ENCODE peak calls at places on chromosomes 12 and 14, in ten cellular contexts. S, N, P, J, W, Z, T, L, Y and D are unnamed samples.

GRCh38 chr14:29925736-29926135 is 1.9 kb downstream of the PRKD1 start:
- DNase-seq in S (peak), N (no peak), P (no peak), J (no peak), W (no peak), Z (no peak), T (no peak), L (no peak), Y (no peak), D (no peak)

GRCh38 chr14:49953196-49953595 is 60.3 kb downstream of the ARF6 start:
- DNase-seq in S (no peak), N (no peak), P (no peak), J (no peak), W (no peak), Z (no peak), T (no peak), L (peak), Y (no peak), D (no peak)

GRCh38 chr14:48937796-48938195 is 648.4 kb downstream of the RPS29 start:
- DNase-seq in S (peak), N (no peak), P (no peak), J (no peak), W (no peak), Z (no peak), T (no peak), L (no peak), Y (no peak), D (no peak)

GRCh38 chr12:130350715-130351114 is 13.0 kb downstream of the PIWIL1 start:
- DNase-seq in S (no peak), N (no peak), P (no peak), J (no peak), W (no peak), Z (no peak), T (no peak), L (no peak), Y (no peak), D (no peak)

GRCh38 chr12:26000883-26001282 is 42.4 kb downstream of the RASSF8 start:
- DNase-seq in S (no peak), N (no peak), P (no peak), J (no peak), W (no peak), Z (no peak), T (no peak), L (no peak), Y (no peak), D (no peak)

GRCh38 chr12:460301-461230 is 827 bp downstream of the B4GALNT3 start:
- DNase-seq in S (no peak), N (peak), P (peak), J (peak), W (no peak), Z (no peak), T (peak), L (no peak), Y (no peak), D (no peak)

GRCh38 chr14:73663548-73664212 is 18.9 kb downstream of the DNAL1 start:
- DNase-seq in S (no peak), N (no peak), P (no peak), J (no peak), W (no peak), Z (no peak), T (no peak), L (peak), Y (no peak), D (no peak)

GRCh38 chr12:45615268-45615667 is 114.2 kb upstream of the ARID2 start:
- DNase-seq in S (peak), N (no peak), P (no peak), J (no peak), W (peak), Z (no peak), T (no peak), L (peak), Y (no peak), D (no peak)

GRCh38 chr12:23039834-23040233 is 414.9 kb downstream of the ETNK1 start:
- DNase-seq in S (peak), N (no peak), P (no peak), J (no peak), W (no peak), Z (no peak), T (no peak), L (no peak), Y (no peak), D (no peak)

GRCh38 chr12:63849641-63850040 is 5.1 kb downstream of the SRGAP1 start:
- DNase-seq in S (no peak), N (no peak), P (no peak), J (no peak), W (no peak), Z (no peak), T (no peak), L (no peak), Y (peak), D (no peak)

GRCh38 chr12:119181944-119182343 is 3.2 kb downstream of the HSPB8 start:
- DNase-seq in S (no peak), N (no peak), P (no peak), J (no peak), W (no peak), Z (no peak), T (no peak), L (no peak), Y (no peak), D (no peak)

GRCh38 chr12:88839486-88839885 is 259.2 kb upstream of the KITLG start:
- DNase-seq in S (no peak), N (no peak), P (no peak), J (no peak), W (no peak), Z (no peak), T (no peak), L (no peak), Y (no peak), D (no peak)

GRCh38 chr12:85821759-85822158 is 14.4 kb downstream of the RASSF9 start:
- DNase-seq in S (no peak), N (no peak), P (no peak), J (no peak), W (no peak), Z (no peak), T (no peak), L (peak), Y (no peak), D (no peak)

GRCh38 chr12:98980508-98980907 is 335.4 kb downstream of the APAF1 start:
- DNase-seq in S (no peak), N (no peak), P (no peak), J (no peak), W (no peak), Z (no peak), T (no peak), L (no peak), Y (no peak), D (no peak)

GRCh38 chr12:14367097-14367661 is 1.7 kb downstream of the ATF7IP start:
- DNase-seq in S (peak), N (no peak), P (no peak), J (no peak), W (no peak), Z (no peak), T (no peak), L (peak), Y (no peak), D (no peak)

GRCh38 chr12:117850048-117850447 is 118.7 kb downstream of the KSR2 start:
- DNase-seq in S (peak), N (no peak), P (no peak), J (peak), W (peak), Z (peak), T (peak), L (no peak), Y (no peak), D (no peak)

GRCh38 chr12:9756756-9757155 is 3.9 kb downstream of the CD69 start:
- DNase-seq in S (no peak), N (no peak), P (no peak), J (no peak), W (no peak), Z (no peak), T (no peak), L (no peak), Y (no peak), D (no peak)

GRCh38 chr12:124686001-124686884 is 118.8 kb upstream of the NCOR2 start:
- DNase-seq in S (peak), N (peak), P (no peak), J (no peak), W (peak), Z (no peak), T (no peak), L (no peak), Y (no peak), D (no peak)

GRCh38 chr12:100447405-100447804 is 26.3 kb upstream of the NR1H4 start:
- DNase-seq in S (no peak), N (no peak), P (no peak), J (no peak), W (no peak), Z (no peak), T (no peak), L (no peak), Y (no peak), D (no peak)

GRCh38 chr12:6341439-6342139 is at the start of gene TNFRSF1A:
- DNase-seq in S (peak), N (peak), P (peak), J (peak), W (peak), Z (no peak), T (peak), L (peak), Y (no peak), D (peak)

GRCh38 chr14:66831190-66831589 is 323.2 kb downstream of the GPHN start:
- DNase-seq in S (no peak), N (no peak), P (no peak), J (no peak), W (no peak), Z (no peak), T (no peak), L (no peak), Y (no peak), D (no peak)

GRCh38 chr12:12206776-12207388 is 60.0 kb downstream of the LRP6 start:
- DNase-seq in S (no peak), N (no peak), P (no peak), J (no peak), W (no peak), Z (no peak), T (no peak), L (no peak), Y (no peak), D (no peak)

GRCh38 chr12:85825751-85826150 is 10.5 kb downstream of the RASSF9 start:
- DNase-seq in S (no peak), N (no peak), P (no peak), J (no peak), W (no peak), Z (no peak), T (no peak), L (no peak), Y (no peak), D (no peak)

GRCh38 chr14:67704484-67705089 is 2.9 kb downstream of the RDH12 start:
- DNase-seq in S (peak), N (no peak), P (no peak), J (peak), W (peak), Z (peak), T (peak), L (peak), Y (no peak), D (peak)

GRCh38 chr12:11901687-11902524 is 168.8 kb upstream of the BCL2L14 start:
- DNase-seq in S (no peak), N (no peak), P (no peak), J (peak), W (no peak), Z (no peak), T (no peak), L (no peak), Y (no peak), D (no peak)

GRCh38 chr12:91606662-91607377 is 424.2 kb upstream of the DCN start:
- DNase-seq in S (no peak), N (no peak), P (no peak), J (no peak), W (no peak), Z (no peak), T (no peak), L (no peak), Y (no peak), D (no peak)

GRCh38 chr12:16599081-16599480 is 6.9 kb downstream of the LMO3 start:
- DNase-seq in S (no peak), N (no peak), P (no peak), J (peak), W (no peak), Z (no peak), T (no peak), L (no peak), Y (no peak), D (no peak)

DNA sequence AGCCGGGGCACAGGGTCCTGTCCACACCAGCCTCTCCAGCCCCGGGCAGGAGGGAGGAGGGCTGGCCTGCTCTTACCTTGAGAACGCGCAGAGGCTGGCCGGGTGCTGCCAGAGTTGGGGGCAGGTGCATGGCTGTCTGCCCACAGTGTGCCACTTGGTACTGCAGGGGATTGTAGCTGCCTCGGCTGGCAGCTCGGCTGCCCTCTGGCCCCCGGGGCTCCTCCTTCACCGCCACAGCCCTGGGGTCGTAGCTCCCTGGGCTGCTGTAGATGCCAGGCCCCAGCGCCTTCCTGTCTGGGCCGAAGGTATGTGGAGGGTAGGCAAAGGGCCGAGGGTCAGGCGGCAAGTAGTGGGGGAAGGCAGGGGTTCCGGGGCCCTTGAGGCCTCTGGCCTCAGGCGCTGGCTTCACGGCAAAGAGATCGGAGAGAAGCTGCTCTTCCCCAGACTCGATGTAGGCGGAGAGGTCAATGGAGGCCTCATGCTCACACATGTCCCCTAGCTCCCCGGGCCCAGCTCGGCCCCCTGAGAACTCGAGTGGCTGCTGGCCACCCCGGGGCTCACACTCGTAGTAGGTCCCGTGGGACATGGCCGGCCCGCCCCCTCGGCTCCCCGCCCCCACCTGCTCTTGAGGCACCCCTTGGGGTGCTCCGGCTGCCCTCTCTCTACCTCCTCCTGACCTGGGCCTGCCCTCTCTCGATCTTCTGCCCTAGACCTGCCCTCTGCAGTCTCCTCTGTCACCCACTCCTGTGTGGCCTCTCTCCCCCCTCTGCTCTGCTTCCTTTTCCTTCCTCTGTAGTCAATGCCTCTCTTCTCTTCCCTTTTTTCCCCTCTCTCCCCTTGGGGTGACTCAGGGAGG is at the start of gene CEBPE:
- DNase-seq in S (no peak), N (no peak), P (no peak), J (no peak), W (no peak), Z (no peak), T (no peak), L (no peak), Y (no peak), D (no peak)
- H3K27ac ChIP-seq in S (no peak), N (no peak), P (peak), J (no peak), W (peak), Z (no peak), T (peak), L (no peak), Y (no peak), D (no peak)

GRCh38 chr14:71311061-71311460 is 403.8 kb downstream of the PCNX1 start:
- DNase-seq in S (no peak), N (no peak), P (no peak), J (no peak), W (no peak), Z (no peak), T (no peak), L (no peak), Y (no peak), D (no peak)
- TF ChIP-seq CTCF in S (no peak), N (no peak), P (no peak), J (no peak), W (no peak), Z (no peak), T (no peak), L (no peak), Y (no peak), D (no peak)

GRCh38 chr14:23468704-23469126 is 788 bp upstream of the NGDN start:
- DNase-seq in S (no peak), N (no peak), P (no peak), J (no peak), W (no peak), Z (no peak), T (peak), L (no peak), Y (no peak), D (no peak)
- H3K27ac ChIP-seq in S (peak), N (no peak), P (peak), J (peak), W (peak), Z (peak), T (no peak), L (no peak), Y (peak), D (peak)

GRCh38 chr12:4282892-4283511 is 9.4 kb downstream of the CCND2 start:
- DNase-seq in S (no peak), N (no peak), P (no peak), J (no peak), W (no peak), Z (no peak), T (no peak), L (no peak), Y (peak), D (no peak)
- TF ChIP-seq CTCF in S (no peak), N (no peak), P (no peak), J (no peak), W (no peak), Z (no peak), T (peak), L (no peak), Y (no peak), D (no peak)

GRCh38 chr12:50074936-50075807 is 10.0 kb upstream of the SMARCD1 start:
- DNase-seq in S (peak), N (peak), P (peak), J (peak), W (peak), Z (peak), T (peak), L (peak), Y (peak), D (peak)

GRCh38 chr12:50073712-50074111 is 11.4 kb upstream of the SMARCD1 start:
- DNase-seq in S (no peak), N (peak), P (no peak), J (no peak), W (no peak), Z (no peak), T (no peak), L (no peak), Y (no peak), D (no peak)

GRCh38 chr12:50075808-50076170 is 9.4 kb upstream of the SMARCD1 start:
- DNase-seq in S (no peak), N (no peak), P (no peak), J (no peak), W (no peak), Z (no peak), T (no peak), L (no peak), Y (no peak), D (no peak)

GRCh38 chr12:50072198-50072907 is 12.8 kb upstream of the SMARCD1 start:
- DNase-seq in S (no peak), N (peak), P (no peak), J (no peak), W (no peak), Z (no peak), T (no peak), L (no peak), Y (no peak), D (no peak)

DNA sequence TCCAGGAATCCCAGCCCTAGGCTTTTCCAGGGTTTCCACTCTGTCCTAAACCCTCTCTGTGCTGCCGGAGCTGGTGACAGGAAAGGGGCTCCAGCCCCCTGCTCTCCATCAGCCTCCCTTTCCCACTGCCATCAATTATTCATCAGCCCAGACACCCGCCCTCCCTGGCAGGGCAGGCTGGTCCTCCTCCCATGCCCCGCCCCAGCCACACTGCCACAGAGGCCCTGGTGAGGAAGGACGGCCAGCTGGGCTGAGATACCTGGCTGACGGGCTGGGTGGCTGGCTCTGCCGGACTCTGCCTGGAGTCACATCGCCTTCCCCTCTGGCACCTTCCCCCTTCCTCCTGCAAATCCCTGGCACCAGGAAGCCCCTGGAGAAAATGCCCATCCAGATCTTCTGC is 11.9 kb upstream of the SMARCD1 start:
- DNase-seq in S (no peak), N (peak), P (no peak), J (no peak), W (no peak), Z (no peak), T (no peak), L (no peak), Y (no peak), D (no peak)
- H3K27ac ChIP-seq in S (no peak), N (no peak), P (no peak), J (no peak), W (no peak), Z (no peak), T (no peak), L (no peak), Y (no peak), D (no peak)